ENCODE peak calls at places on chromosomes 12 and 14, in five cellular contexts. A is heart left ventricle, J is upper lobe of right lung, I is GM23248, X is caudate nucleus. K is an unnamed sample.
A peak's percentile ranks its signal among the peaks of the same experiment; 100 is the strongest.

GRCh38 chr12:130456375-130457199 is 118.9 kb downstream of the PIWIL1 start:
- DNase-seq in A (peak; percentile 42), J (no peak), I (peak; percentile 1), X (no peak), K (no peak)

GRCh38 chr12:110694330-110694891 is 5.5 kb upstream of the HVCN1 start:
- DNase-seq in A (peak; percentile 61), J (peak; percentile 75), I (no peak), X (peak; percentile 8), K (peak; percentile 20)

GRCh38 chr12:107668743-107669142 is 16.9 kb upstream of the PWP1 start:
- DNase-seq in A (no peak), J (no peak), I (no peak), X (no peak), K (no peak)

GRCh38 chr14:51304956-51305355 is 64.9 kb downstream of the TMX1 start:
- DNase-seq in A (no peak), J (no peak), I (peak; percentile 97), X (no peak), K (no peak)

GRCh38 chr12:111434049-111434448 is 28.3 kb downstream of the SH2B3 start:
- DNase-seq in A (no peak), J (no peak), I (no peak), X (no peak), K (no peak)

GRCh38 chr14:73461478-73462077 is 3.2 kb upstream of the NUMB start:
- DNase-seq in A (no peak), J (no peak), I (no peak), X (no peak), K (no peak)

GRCh38 chr14:100308112-100308792 is 2.0 kb upstream of the SLC25A29 start:
- DNase-seq in A (no peak), J (no peak), I (no peak), X (no peak), K (no peak)

GRCh38 chr14:86961106-86961716 is 1031.8 kb downstream of the GALC start:
- DNase-seq in A (no peak), J (no peak), I (peak; percentile 39), X (no peak), K (no peak)

GRCh38 chr12:70260610-70261009 is 17.4 kb downstream of the CNOT2 start:
- DNase-seq in A (no peak), J (no peak), I (no peak), X (no peak), K (no peak)

GRCh38 chr14:68780358-68781160 is 12.3 kb downstream of the ZFP36L1 start:
- DNase-seq in A (peak; percentile 76), J (peak; percentile 69), I (peak; percentile 82), X (peak; percentile 22), K (no peak)

GRCh38 chr12:127550271-127550670 is 716.7 kb upstream of the TMEM132C start:
- DNase-seq in A (no peak), J (no peak), I (peak; percentile 82), X (no peak), K (no peak)

GRCh38 chr14:24280797-24281460 is 9.5 kb upstream of the RABGGTA start:
- DNase-seq in A (no peak), J (no peak), I (peak; percentile 56), X (no peak), K (no peak)

GRCh38 chr12:31585271-31585670 is 5.7 kb downstream of the DENND5B start:
- DNase-seq in A (no peak), J (no peak), I (peak; percentile 70), X (no peak), K (no peak)

GRCh38 chr14:73825551-73826188 is 26.0 kb upstream of the PTGR2 start:
- DNase-seq in A (peak; percentile 88), J (peak; percentile 93), I (peak; percentile 95), X (peak; percentile 63), K (peak; percentile 69)

GRCh38 chr12:44367916-44368315 is 508.2 kb downstream of the NELL2 start:
- DNase-seq in A (no peak), J (no peak), I (no peak), X (no peak), K (no peak)

GRCh38 chr12:12872139-12872933 is 19.0 kb upstream of the GPRC5A start:
- DNase-seq in A (no peak), J (no peak), I (peak; percentile 72), X (no peak), K (no peak)

GRCh38 chr12:92062539-92063493 is 82.8 kb downstream of the BTG1 start:
- DNase-seq in A (no peak), J (no peak), I (no peak), X (no peak), K (no peak)

GRCh38 chr12:30822385-30823139 is 67.8 kb upstream of the CAPRIN2 start:
- DNase-seq in A (peak; percentile 78), J (peak; percentile 88), I (peak; percentile 79), X (peak; percentile 62), K (peak; percentile 54)

GRCh38 chr14:60349663-60350365 is 100.8 kb downstream of the PPM1A start:
- DNase-seq in A (peak; percentile 20), J (no peak), I (peak; percentile 70), X (no peak), K (no peak)

GRCh38 chr12:89889051-89889450 is 180.4 kb upstream of the ATP2B1 start:
- DNase-seq in A (no peak), J (no peak), I (peak; percentile 39), X (no peak), K (no peak)

GRCh38 chr14:81454572-81455218 is 54.6 kb upstream of the STON2 start:
- DNase-seq in A (no peak), J (no peak), I (no peak), X (no peak), K (no peak)

GRCh38 chr14:94885481-94886155 is 115.7 kb upstream of the GSC start:
- DNase-seq in A (no peak), J (no peak), I (no peak), X (no peak), K (no peak)

GRCh38 chr12:48824112-48824511 is 5.8 kb downstream of the CACNB3 start:
- DNase-seq in A (no peak), J (peak; percentile 79), I (no peak), X (no peak), K (no peak)

GRCh38 chr14:68820536-68820935 is 27.7 kb upstream of the ZFP36L1 start:
- DNase-seq in A (no peak), J (no peak), I (no peak), X (no peak), K (no peak)

GRCh38 chr12:28443337-28443736 is 253.1 kb downstream of the CCDC91 start:
- DNase-seq in A (no peak), J (no peak), I (no peak), X (no peak), K (no peak)

GRCh38 chr12:14325716-14326343 is 39.7 kb upstream of the ATF7IP start:
- DNase-seq in A (no peak), J (no peak), I (no peak), X (no peak), K (no peak)

GRCh38 chr14:24430682-24431568 is 1.2 kb downstream of the KHNYN start:
- DNase-seq in A (no peak), J (peak; percentile 67), I (peak; percentile 80), X (no peak), K (no peak)

GRCh38 chr14:92135269-92135668 is 13.5 kb downstream of the CPSF2 start:
- DNase-seq in A (no peak), J (no peak), I (peak; percentile 70), X (no peak), K (no peak)

GRCh38 chr14:24389266-24389855 is 9.4 kb upstream of the NYNRIN start:
- DNase-seq in A (no peak), J (no peak), I (peak; percentile 64), X (no peak), K (no peak)

DNA sequence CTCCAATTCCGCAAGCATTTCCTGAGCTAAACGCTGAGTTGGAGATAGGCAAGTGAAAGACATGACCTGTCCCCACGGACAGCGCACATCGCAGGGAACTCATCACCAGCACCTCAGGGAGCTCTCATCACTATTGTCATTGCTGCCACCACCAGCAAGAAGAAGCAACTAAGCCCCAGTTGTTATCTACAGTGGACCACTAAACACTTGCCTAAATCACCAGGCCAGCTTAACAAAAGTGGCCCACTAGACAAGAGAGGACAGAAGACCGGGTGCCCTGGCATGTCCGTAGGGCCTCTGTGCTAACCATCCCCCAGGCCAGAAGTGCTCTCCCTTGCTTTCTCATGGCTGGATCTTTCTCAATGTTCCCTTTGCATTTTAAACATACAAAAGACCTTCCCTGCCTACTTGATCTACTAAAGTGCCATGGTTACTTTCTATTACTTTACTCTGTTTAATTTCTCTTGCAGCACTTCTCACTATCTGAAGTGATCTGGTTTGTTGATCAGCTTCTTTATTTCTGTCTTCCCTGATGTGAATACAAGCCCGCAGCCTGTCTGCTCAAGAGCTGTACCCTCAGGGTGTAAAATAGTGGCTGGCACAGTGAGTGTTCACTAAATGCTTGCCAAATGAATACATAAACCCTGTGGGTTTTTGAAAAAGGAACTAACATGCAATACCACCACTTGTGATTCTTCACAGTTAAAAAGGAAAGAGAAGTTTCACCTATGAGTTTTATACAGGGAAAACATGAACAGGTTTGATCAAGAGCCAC is 60.9 kb upstream of the RFLNA start:
- DNase-seq in A (no peak), J (no peak), I (peak; percentile 64), X (no peak), K (no peak)
- H3K27ac ChIP-seq in A (peak overlapping the region; percentile 0), J (no peak overlapping the region), I (peak overlapping the region; percentile 78), X (no peak overlapping the region), K (no peak overlapping the region)

DNA sequence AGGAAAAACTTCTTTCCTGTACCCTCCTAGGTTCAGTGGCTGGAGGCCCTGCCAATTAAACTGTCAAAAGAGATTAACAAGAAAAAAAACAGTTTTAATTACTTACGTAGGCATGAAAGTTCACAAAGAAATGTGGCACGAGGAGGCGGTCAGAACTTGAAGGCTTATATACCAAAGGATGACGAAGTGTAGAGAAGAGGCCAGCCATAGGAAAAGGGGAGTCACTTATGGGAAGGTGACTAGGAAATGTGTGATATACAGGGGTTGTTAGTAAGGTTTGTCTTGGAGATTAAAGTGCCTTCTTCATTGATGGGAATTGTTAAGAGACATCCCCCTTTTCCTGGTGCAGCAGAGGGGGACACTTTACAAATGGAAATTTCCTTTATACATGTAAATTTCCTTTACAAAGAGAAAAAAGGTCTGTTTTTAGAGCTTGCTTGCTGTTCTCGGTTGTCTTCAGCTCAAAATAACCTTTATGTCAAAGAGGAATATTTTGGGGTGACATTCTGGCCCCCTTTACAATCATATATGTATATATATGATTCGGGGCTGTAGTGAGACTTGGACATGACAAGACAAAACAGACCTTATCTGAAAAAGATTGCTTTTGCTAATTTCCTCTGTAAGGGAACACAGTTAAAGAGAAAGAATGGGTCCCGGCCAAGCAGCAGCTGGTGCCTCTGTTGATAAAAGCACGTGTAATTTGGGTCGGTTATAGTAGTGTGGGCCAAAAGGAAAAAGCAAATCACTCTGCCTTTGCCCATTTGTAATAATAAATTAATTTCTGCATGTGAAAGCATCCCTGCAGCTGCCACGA is 38.6 kb downstream of the SYNE2 start:
- DNase-seq in A (no peak), J (no peak), I (no peak), X (no peak), K (no peak)
- H3K27ac ChIP-seq in A (peak overlapping the region; percentile 57), J (peak overlapping the region; percentile 31), I (no peak overlapping the region), X (no peak overlapping the region), K (no peak overlapping the region)

DNA sequence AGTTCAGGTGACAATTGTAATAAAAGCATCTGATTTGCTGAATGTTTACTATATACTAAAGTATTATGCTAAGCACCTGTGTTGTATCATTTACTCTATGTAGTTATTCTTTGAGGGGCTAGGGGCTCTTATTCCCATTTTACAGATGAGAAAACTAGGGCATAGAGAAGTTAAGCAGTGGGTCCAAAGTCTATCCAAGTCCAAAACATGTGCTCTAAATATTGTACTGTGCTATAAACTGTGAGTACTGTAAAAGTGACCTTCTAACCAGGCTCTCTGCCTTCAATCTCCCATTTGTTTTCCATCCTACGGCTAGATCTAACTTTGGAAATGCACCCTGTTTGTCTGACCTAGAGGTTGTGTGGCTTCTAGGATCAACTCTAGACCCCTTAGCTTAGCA is 9.0 kb downstream of the ACVR1B start:
- DNase-seq in A (no peak), J (no peak), I (no peak), X (no peak), K (no peak)
- H3K27ac ChIP-seq in A (no peak overlapping the region), J (no peak overlapping the region), I (no peak overlapping the region), X (no peak overlapping the region), K (no peak overlapping the region)

GRCh38 chr14:102930753-102931579 is 8.5 kb downstream of the AMN start:
- DNase-seq in A (no peak), J (no peak), I (peak; percentile 41), X (no peak), K (no peak)
- H3K27ac ChIP-seq in A (no peak overlapping the region), J (no peak overlapping the region), I (no peak overlapping the region), X (no peak overlapping the region), K (peak overlapping the region; percentile 26)

K was measured in substantia nigra.